ENCODE peak calls at places on chromosome 13, in six cellular contexts. M is germinal center; I is CD4-positive, CD25-positive, alpha-beta regulatory T cell; O is fibroblast of the aortic adventitia; G is stomach; S is putamen. F is an unnamed sample.

GRCh38 chr13:113169277-113170272 is 11.1 kb downstream of the PROZ start:
- DNase-seq in I (no peak), G (no peak), M (no peak), S (no peak), O (no peak), F (no peak)

GRCh38 chr13:29817604-29818378 is 32.6 kb downstream of the UBL3 start:
- DNase-seq in G (no peak), M (peak), S (peak), I (no peak), O (peak), F (no peak)

GRCh38 chr13:35283856-35284255 is 192.6 kb downstream of the MAB21L1 start:
- DNase-seq in O (no peak), G (no peak), M (no peak), S (no peak), I (no peak), F (no peak)

GRCh38 chr13:32528358-32528757 is 10.2 kb downstream of the N4BP2L2 start:
- DNase-seq in G (no peak), I (no peak), M (no peak), O (peak), S (no peak), F (no peak)

GRCh38 chr13:113207890-113208423 is 512 bp downstream of the PCID2 start:
- DNase-seq in S (no peak), G (no peak), I (no peak), O (peak), M (peak), F (peak)

GRCh38 chr13:98749501-98749900 is 3.0 kb downstream of the SLC15A1 start:
- DNase-seq in G (no peak), O (peak), I (no peak), M (no peak), S (no peak), F (no peak)

GRCh38 chr13:37134411-37135041 is 29.1 kb upstream of the CSNK1A1L start:
- DNase-seq in G (no peak), O (peak), M (no peak), I (no peak), S (no peak), F (no peak)

GRCh38 chr13:20647758-20648157 is 55.7 kb upstream of the IL17D start:
- DNase-seq in S (no peak), M (no peak), G (no peak), I (no peak), O (no peak), F (no peak)

GRCh38 chr13:26019241-26019640 is 32.6 kb downstream of the SHISA2 start:
- DNase-seq in M (no peak), I (no peak), S (no peak), G (no peak), O (no peak), F (no peak)

GRCh38 chr13:20383058-20383457 is 142.6 kb downstream of the CRYL1 start:
- DNase-seq in G (no peak), I (no peak), S (no peak), M (no peak), O (no peak), F (no peak)

GRCh38 chr13:97257800-97258799 is 36.0 kb downstream of the MBNL2 start:
- DNase-seq in O (peak), I (no peak), S (no peak), G (no peak), M (no peak), F (no peak)

GRCh38 chr13:98476106-98476505 is 100.8 kb downstream of the STK24 start:
- DNase-seq in I (peak), G (no peak), S (no peak), O (no peak), M (no peak), F (no peak)

GRCh38 chr13:94731028-94731427 is 18.7 kb upstream of the SOX21 start:
- DNase-seq in S (no peak), G (no peak), O (no peak), I (no peak), M (no peak), F (no peak)

GRCh38 chr13:108266316-108266936 is 3.1 kb upstream of the TNFSF13B start:
- DNase-seq in I (no peak), G (no peak), O (no peak), M (no peak), S (no peak), F (no peak)

GRCh38 chr13:98225036-98225940 is 48.2 kb upstream of the RNF113B start:
- DNase-seq in S (peak), I (no peak), O (no peak), G (no peak), M (no peak), F (no peak)

GRCh38 chr13:26517931-26518330 is 39.6 kb upstream of the WASF3 start:
- DNase-seq in G (no peak), M (no peak), O (no peak), S (no peak), I (no peak), F (no peak)